ENCODE peak calls at places on chromosomes 2 and 18, in seven cellular contexts. One of them, this sample, is unnamed. For H3K4me1, the result is how much of the 10 kb centered on the place peaks cover.

GRCh38 chr18:54606835-54607212 is 15.8 kb downstream of the DYNAP start:
- DNase-seq in heart right ventricle: no peak
- DNase-seq in right cardiac atrium: no peak
- DNase-seq in aorta: no peak
- DNase-seq in mucosa of descending colon: no peak
- DNase-seq in iPS DF 6.9: peak
- DNase-seq in fibroblast of lung: no peak
- DNase-seq in this sample: no peak

GRCh38 chr2:137229834-137230233 is 464.5 kb downstream of the THSD7B start:
- DNase-seq in heart right ventricle: no peak
- DNase-seq in right cardiac atrium: no peak
- DNase-seq in aorta: no peak
- DNase-seq in mucosa of descending colon: no peak
- DNase-seq in iPS DF 6.9: no peak
- DNase-seq in fibroblast of lung: no peak
- DNase-seq in this sample: no peak

GRCh38 chr18:56795381-56795780 is 144.2 kb downstream of the WDR7 start:
- DNase-seq in heart right ventricle: no peak
- DNase-seq in right cardiac atrium: no peak
- DNase-seq in aorta: no peak
- DNase-seq in mucosa of descending colon: no peak
- DNase-seq in iPS DF 6.9: no peak
- DNase-seq in fibroblast of lung: peak
- DNase-seq in this sample: no peak

GRCh38 chr2:28801726-28802125 is 8.9 kb upstream of the SPDYA start:
- DNase-seq in heart right ventricle: no peak
- DNase-seq in right cardiac atrium: no peak
- DNase-seq in aorta: no peak
- DNase-seq in mucosa of descending colon: no peak
- DNase-seq in iPS DF 6.9: no peak
- DNase-seq in fibroblast of lung: peak
- DNase-seq in this sample: no peak

GRCh38 chr18:29002747-29003146 is 825.8 kb upstream of the CDH2 start:
- DNase-seq in heart right ventricle: no peak
- DNase-seq in right cardiac atrium: no peak
- DNase-seq in aorta: no peak
- DNase-seq in mucosa of descending colon: no peak
- DNase-seq in iPS DF 6.9: no peak
- DNase-seq in fibroblast of lung: no peak
- DNase-seq in this sample: no peak

GRCh38 chr2:68739261-68740183 is 4.9 kb downstream of the ARHGAP25 start:
- DNase-seq in heart right ventricle: no peak
- DNase-seq in right cardiac atrium: no peak
- DNase-seq in aorta: no peak
- DNase-seq in mucosa of descending colon: no peak
- DNase-seq in iPS DF 6.9: no peak
- DNase-seq in fibroblast of lung: no peak
- DNase-seq in this sample: no peak

GRCh38 chr2:112019510-112019909 is 35.6 kb upstream of the TMEM87B start:
- DNase-seq in heart right ventricle: no peak
- DNase-seq in right cardiac atrium: no peak
- DNase-seq in aorta: no peak
- DNase-seq in mucosa of descending colon: no peak
- DNase-seq in iPS DF 6.9: no peak
- DNase-seq in fibroblast of lung: no peak
- DNase-seq in this sample: no peak

GRCh38 chr2:239829326-239829725 is 195.8 kb downstream of the NDUFA10 start:
- DNase-seq in heart right ventricle: no peak
- DNase-seq in right cardiac atrium: no peak
- DNase-seq in aorta: peak
- DNase-seq in mucosa of descending colon: no peak
- DNase-seq in iPS DF 6.9: no peak
- DNase-seq in fibroblast of lung: no peak
- DNase-seq in this sample: no peak

GRCh38 chr2:168821992-168822391 is 19.6 kb downstream of the NOSTRIN start:
- DNase-seq in heart right ventricle: no peak
- DNase-seq in right cardiac atrium: no peak
- DNase-seq in aorta: no peak
- DNase-seq in mucosa of descending colon: no peak
- DNase-seq in iPS DF 6.9: no peak
- DNase-seq in fibroblast of lung: no peak
- DNase-seq in this sample: no peak

GRCh38 chr2:155332016-155332415 is 633.5 kb downstream of the KCNJ3 start:
- DNase-seq in heart right ventricle: no peak
- DNase-seq in right cardiac atrium: no peak
- DNase-seq in aorta: no peak
- DNase-seq in mucosa of descending colon: no peak
- DNase-seq in iPS DF 6.9: no peak
- DNase-seq in fibroblast of lung: no peak
- DNase-seq in this sample: no peak

GRCh38 chr18:44229693-44230108 is 451.0 kb upstream of the SETBP1 start:
- DNase-seq in heart right ventricle: peak
- DNase-seq in right cardiac atrium: peak
- DNase-seq in aorta: peak
- DNase-seq in mucosa of descending colon: peak
- DNase-seq in iPS DF 6.9: no peak
- DNase-seq in fibroblast of lung: peak
- DNase-seq in this sample: peak

GRCh38 chr2:204706939-204707338 is 161.7 kb downstream of the PARD3B start:
- DNase-seq in heart right ventricle: no peak
- DNase-seq in right cardiac atrium: no peak
- DNase-seq in aorta: no peak
- DNase-seq in mucosa of descending colon: no peak
- DNase-seq in iPS DF 6.9: no peak
- DNase-seq in fibroblast of lung: no peak
- DNase-seq in this sample: no peak

GRCh38 chr2:204730588-204730987 is 185.3 kb downstream of the PARD3B start:
- DNase-seq in heart right ventricle: no peak
- DNase-seq in right cardiac atrium: no peak
- DNase-seq in aorta: no peak
- DNase-seq in mucosa of descending colon: no peak
- DNase-seq in iPS DF 6.9: no peak
- DNase-seq in fibroblast of lung: no peak
- DNase-seq in this sample: no peak

GRCh38 chr2:151241224-151241623 is 20.4 kb downstream of the RBM43 start:
- DNase-seq in heart right ventricle: no peak
- DNase-seq in right cardiac atrium: no peak
- DNase-seq in aorta: no peak
- DNase-seq in mucosa of descending colon: no peak
- DNase-seq in iPS DF 6.9: no peak
- DNase-seq in fibroblast of lung: no peak
- DNase-seq in this sample: no peak

GRCh38 chr2:33032245-33032644 is 85.5 kb downstream of the LTBP1 start:
- DNase-seq in heart right ventricle: no peak
- DNase-seq in right cardiac atrium: no peak
- DNase-seq in aorta: no peak
- DNase-seq in mucosa of descending colon: no peak
- DNase-seq in iPS DF 6.9: no peak
- DNase-seq in fibroblast of lung: no peak
- DNase-seq in this sample: no peak

GRCh38 chr2:167756427-167756826 is 491.0 kb downstream of the STK39 start:
- DNase-seq in heart right ventricle: no peak
- DNase-seq in right cardiac atrium: no peak
- DNase-seq in aorta: no peak
- DNase-seq in mucosa of descending colon: no peak
- DNase-seq in iPS DF 6.9: no peak
- DNase-seq in fibroblast of lung: peak
- DNase-seq in this sample: no peak

GRCh38 chr2:128473175-128474013 is 154.7 kb upstream of the HS6ST1 start:
- DNase-seq in heart right ventricle: no peak
- DNase-seq in right cardiac atrium: peak
- DNase-seq in aorta: peak
- DNase-seq in mucosa of descending colon: no peak
- DNase-seq in iPS DF 6.9: no peak
- DNase-seq in fibroblast of lung: peak
- DNase-seq in this sample: no peak

DNA sequence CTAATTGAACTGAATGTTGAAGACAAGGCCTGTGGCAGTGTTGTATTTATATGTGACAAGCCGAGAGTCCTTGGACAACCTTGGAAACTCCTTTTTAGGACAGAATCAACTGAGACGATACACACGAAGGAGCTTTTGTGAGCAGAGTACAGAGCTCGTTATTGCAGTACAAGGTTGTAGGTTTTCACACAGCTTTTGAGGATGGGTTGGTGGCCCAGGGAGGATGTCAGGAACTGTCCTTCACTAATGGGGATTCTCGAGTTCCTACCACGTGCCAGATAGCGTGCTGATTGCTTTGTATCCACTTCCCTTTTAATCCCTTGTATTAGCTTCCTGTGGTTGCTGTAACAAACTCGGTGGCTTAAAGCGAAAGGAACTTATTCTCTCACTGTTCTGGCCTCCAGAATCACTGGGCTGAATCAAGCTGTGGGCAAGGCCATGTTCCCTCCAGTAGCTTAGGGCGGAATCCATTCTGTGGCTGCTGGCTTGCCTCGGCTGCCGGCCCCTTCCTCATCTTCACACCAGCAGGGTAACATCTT is 20.2 kb downstream of the INPP4A start:
- DNase-seq in heart right ventricle: no peak
- DNase-seq in right cardiac atrium: no peak
- DNase-seq in aorta: peak
- DNase-seq in mucosa of descending colon: no peak
- DNase-seq in iPS DF 6.9: no peak
- DNase-seq in fibroblast of lung: no peak
- DNase-seq in this sample: no peak
- H3K4me1 ChIP-seq in heart right ventricle: half or more
- H3K4me1 ChIP-seq in right cardiac atrium: under half
- H3K4me1 ChIP-seq in aorta: under half
- H3K4me1 ChIP-seq in mucosa of descending colon: under half
- H3K4me1 ChIP-seq in iPS DF 6.9: under half
- H3K4me1 ChIP-seq in fibroblast of lung: under half
- H3K4me1 ChIP-seq in this sample: under half

GRCh38 chr2:9494096-9494495 is 19.7 kb downstream of the IAH1 start:
- DNase-seq in heart right ventricle: no peak
- DNase-seq in right cardiac atrium: no peak
- DNase-seq in aorta: no peak
- DNase-seq in mucosa of descending colon: no peak
- DNase-seq in iPS DF 6.9: no peak
- DNase-seq in fibroblast of lung: no peak
- DNase-seq in this sample: no peak
- H3K4me3 ChIP-seq in heart right ventricle: no peak
- H3K4me3 ChIP-seq in right cardiac atrium: no peak
- H3K4me3 ChIP-seq in aorta: no peak
- H3K4me3 ChIP-seq in mucosa of descending colon: no peak
- H3K4me3 ChIP-seq in iPS DF 6.9: no peak
- H3K4me3 ChIP-seq in fibroblast of lung: no peak
- H3K4me3 ChIP-seq in this sample: no peak

GRCh38 chr2:47917562-47917961 is 11.3 kb upstream of the FBXO11 start:
- DNase-seq in heart right ventricle: no peak
- DNase-seq in right cardiac atrium: no peak
- DNase-seq in aorta: no peak
- DNase-seq in mucosa of descending colon: no peak
- DNase-seq in iPS DF 6.9: no peak
- DNase-seq in fibroblast of lung: no peak
- DNase-seq in this sample: no peak

GRCh38 chr2:47916437-47916836 is 10.1 kb upstream of the FBXO11 start:
- DNase-seq in heart right ventricle: no peak
- DNase-seq in right cardiac atrium: no peak
- DNase-seq in aorta: no peak
- DNase-seq in mucosa of descending colon: no peak
- DNase-seq in iPS DF 6.9: no peak
- DNase-seq in fibroblast of lung: no peak
- DNase-seq in this sample: no peak

DNA sequence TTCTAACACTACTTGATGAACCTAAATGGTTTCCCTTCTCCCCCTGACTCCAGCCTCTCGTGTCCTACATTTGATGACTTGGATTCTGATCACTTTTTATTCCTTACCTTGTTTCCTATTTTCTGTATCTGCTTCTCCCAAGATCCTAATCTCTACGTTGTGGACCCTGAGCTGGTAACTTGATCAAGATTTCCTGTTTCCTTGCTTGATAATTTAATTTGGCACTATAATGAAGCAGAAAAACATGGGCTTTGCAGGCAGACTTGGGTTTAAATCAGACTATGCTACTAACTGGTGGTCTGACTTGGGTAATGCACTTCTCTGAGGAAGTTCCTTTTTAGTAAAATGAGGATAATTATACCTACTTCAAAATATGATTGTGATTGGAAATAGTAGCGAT is 11.7 kb upstream of the FBXO11 start:
- DNase-seq in heart right ventricle: no peak
- DNase-seq in right cardiac atrium: no peak
- DNase-seq in aorta: no peak
- DNase-seq in mucosa of descending colon: no peak
- DNase-seq in iPS DF 6.9: no peak
- DNase-seq in fibroblast of lung: no peak
- DNase-seq in this sample: no peak
- H3K4me1 ChIP-seq in heart right ventricle: under half
- H3K4me1 ChIP-seq in right cardiac atrium: under half
- H3K4me1 ChIP-seq in aorta: under half
- H3K4me1 ChIP-seq in mucosa of descending colon: under half
- H3K4me1 ChIP-seq in iPS DF 6.9: under half
- H3K4me1 ChIP-seq in fibroblast of lung: under half
- H3K4me1 ChIP-seq in this sample: under half

GRCh38 chr2:37302701-37303252 is 21.9 kb downstream of the PRKD3 start:
- DNase-seq in heart right ventricle: no peak
- DNase-seq in right cardiac atrium: no peak
- DNase-seq in aorta: no peak
- DNase-seq in mucosa of descending colon: no peak
- DNase-seq in iPS DF 6.9: no peak
- DNase-seq in fibroblast of lung: no peak
- DNase-seq in this sample: no peak

GRCh38 chr2:37307500-37307899 is 17.1 kb downstream of the PRKD3 start:
- DNase-seq in heart right ventricle: no peak
- DNase-seq in right cardiac atrium: no peak
- DNase-seq in aorta: no peak
- DNase-seq in mucosa of descending colon: no peak
- DNase-seq in iPS DF 6.9: no peak
- DNase-seq in fibroblast of lung: no peak
- DNase-seq in this sample: no peak

GRCh38 chr2:37300578-37300977 is 24.1 kb downstream of the PRKD3 start:
- DNase-seq in heart right ventricle: no peak
- DNase-seq in right cardiac atrium: no peak
- DNase-seq in aorta: no peak
- DNase-seq in mucosa of descending colon: no peak
- DNase-seq in iPS DF 6.9: no peak
- DNase-seq in fibroblast of lung: no peak
- DNase-seq in this sample: no peak

GRCh38 chr2:37301408-37301807 is 23.2 kb downstream of the PRKD3 start:
- DNase-seq in heart right ventricle: no peak
- DNase-seq in right cardiac atrium: no peak
- DNase-seq in aorta: no peak
- DNase-seq in mucosa of descending colon: no peak
- DNase-seq in iPS DF 6.9: no peak
- DNase-seq in fibroblast of lung: no peak
- DNase-seq in this sample: no peak

DNA sequence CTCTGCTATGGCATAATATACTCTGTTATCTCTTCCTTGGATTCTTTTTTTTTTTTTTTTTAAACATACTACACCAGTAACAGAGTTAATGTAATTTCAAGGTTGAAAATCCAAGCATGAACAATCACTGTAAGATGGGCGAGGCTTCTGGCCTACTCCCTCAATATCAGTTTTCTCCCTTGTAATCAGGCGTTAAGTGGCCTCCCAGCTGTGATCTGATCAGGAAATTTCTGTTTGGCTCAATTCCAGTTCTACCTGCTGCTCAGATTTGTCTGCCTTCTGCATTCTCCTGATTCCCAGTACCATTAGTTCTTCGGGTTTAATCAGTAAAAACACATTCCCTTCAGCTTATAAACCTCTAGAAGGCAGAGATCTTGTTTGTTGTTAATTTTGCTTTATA is 18.6 kb downstream of the PRKD3 start:
- DNase-seq in heart right ventricle: no peak
- DNase-seq in right cardiac atrium: no peak
- DNase-seq in aorta: no peak
- DNase-seq in mucosa of descending colon: no peak
- DNase-seq in iPS DF 6.9: no peak
- DNase-seq in fibroblast of lung: no peak
- DNase-seq in this sample: no peak
- H3K4me3 ChIP-seq in heart right ventricle: no peak
- H3K4me3 ChIP-seq in right cardiac atrium: no peak
- H3K4me3 ChIP-seq in aorta: no peak
- H3K4me3 ChIP-seq in mucosa of descending colon: no peak
- H3K4me3 ChIP-seq in iPS DF 6.9: no peak
- H3K4me3 ChIP-seq in fibroblast of lung: no peak
- H3K4me3 ChIP-seq in this sample: no peak